ENCODE peak calls at places on chromosomes 13 and 19, in four cellular contexts. M is C1 segment of cervical spinal cord; B is NCI-H226; U is stimulated activated CD4-positive, alpha-beta T cell treated with anti-CD3 and anti-CD28 coated beads, Interleukin-15, amount 100 ng/mL, for 1 hour. A is an unnamed sample.

GRCh38 chr13:113138792-113139551 is 16.4 kb downstream of the F10 start:
- DNase-seq in U (no peak), M (no peak), B (no peak), A (peak; percentile 27)

GRCh38 chr19:41411682-41412265 is 14.2 kb downstream of the BCKDHA start:
- DNase-seq in B (no peak), M (peak; percentile 13), U (no peak), A (no peak)

GRCh38 chr19:55672418-55672817 is 2.6 kb upstream of the EPN1 start:
- DNase-seq in U (no peak), M (no peak), B (peak; percentile 32), A (no peak)

GRCh38 chr13:24911135-24911524 is 147.2 kb downstream of the RNF17 start:
- DNase-seq in U (no peak), B (no peak), M (no peak), A (no peak)

GRCh38 chr19:1271528-1272422 is 2.6 kb downstream of the CIRBP start:
- DNase-seq in M (no peak), U (no peak), B (no peak), A (no peak)

GRCh38 chr13:76019421-76020044 is 383.4 kb downstream of the LMO7 start:
- DNase-seq in B (no peak), M (peak; percentile 55), U (no peak), A (no peak)

GRCh38 chr13:62387642-62388041 is 972.0 kb upstream of the PCDH20 start:
- DNase-seq in M (no peak), B (no peak), U (no peak), A (no peak)

GRCh38 chr13:51848674-51849073 is 3.7 kb upstream of the TMEM272 start:
- DNase-seq in B (no peak), U (no peak), M (no peak), A (no peak)

GRCh38 chr13:48545608-48546007 is 12.7 kb upstream of the RCBTB2 start:
- DNase-seq in U (no peak), M (no peak), B (no peak), A (no peak)

GRCh38 chr13:53144826-53145225 is 116.2 kb downstream of the OLFM4 start:
- DNase-seq in M (no peak), B (no peak), U (no peak), A (no peak)

GRCh38 chr13:34452831-34453230 is 489.2 kb upstream of the NBEA start:
- DNase-seq in U (no peak), M (no peak), B (no peak), A (no peak)

GRCh38 chr19:43595605-43595998 is 332 bp downstream of the IRGQ start:
- DNase-seq in M (no peak), U (peak; percentile 14), B (no peak), A (no peak)

GRCh38 chr19:8457802-8458201 is 13.0 kb downstream of the HNRNPM start:
- DNase-seq in B (no peak), U (no peak), M (no peak), A (no peak)

GRCh38 chr19:34428549-34429285 is 536 bp downstream of the UBA2 start:
- DNase-seq in U (no peak), B (peak; percentile 23), M (no peak), A (no peak)

GRCh38 chr13:30645629-30646028 is 27.9 kb downstream of the USPL1 start:
- DNase-seq in B (no peak), U (no peak), M (no peak), A (no peak)

GRCh38 chr19:2207991-2208860 is 27.9 kb downstream of the PLEKHJ1 start:
- DNase-seq in U (no peak), M (no peak), B (no peak), A (no peak)

GRCh38 chr19:32570081-32570785 is 10.8 kb upstream of the PDCD5 start:
- DNase-seq in B (peak; percentile 11), M (peak; percentile 11), U (no peak), A (peak; percentile 61)

GRCh38 chr13:23598371-23598770 is 28.2 kb downstream of the TNFRSF19 start:
- DNase-seq in U (no peak), M (no peak), B (no peak), A (no peak)

GRCh38 chr19:8910775-8911414 is 78.7 kb downstream of the MBD3L1 start:
- DNase-seq in U (no peak), B (no peak), M (no peak), A (no peak)

GRCh38 chr19:10289167-10289835 is 451 bp upstream of the ICAM5 start:
- DNase-seq in M (no peak), B (peak; percentile 75), U (peak; percentile 56), A (no peak)

GRCh38 chr19:17304386-17305047 is 1.2 kb upstream of the MRPL34 start:
- DNase-seq in B (no peak), U (no peak), M (no peak), A (peak; percentile 61)

GRCh38 chr19:743168-743687 is 7.7 kb upstream of the MISP start:
- DNase-seq in M (no peak), B (no peak), U (no peak), A (no peak)

GRCh38 chr19:12800873-12801465 is 631 bp downstream of the PRDX2 start:
- DNase-seq in B (no peak), M (no peak), U (no peak), A (no peak)

GRCh38 chr19:28943651-28944050 is 269.3 kb downstream of the UQCRFS1 start:
- DNase-seq in M (no peak), U (no peak), B (no peak), A (no peak)

GRCh38 chr13:49219647-49220034 is 497 bp upstream of the MLNR start:
- DNase-seq in B (no peak), M (no peak), U (no peak), A (no peak)

GRCh38 chr13:113548171-113548641 is 36.3 kb upstream of the TFDP1 start:
- DNase-seq in U (no peak), B (no peak), M (peak; percentile 26), A (no peak)

GRCh38 chr19:17402982-17403855 is 2.2 kb downstream of the BST2 start:
- DNase-seq in B (no peak), U (peak; percentile 34), M (no peak), A (no peak)

GRCh38 chr13:43988302-43988701 is 108.6 kb downstream of the LACC1 start:
- DNase-seq in M (no peak), B (peak; percentile 21), U (no peak), A (no peak)

GRCh38 chr19:4861147-4861546 is 6.3 kb downstream of the PLIN3 start:
- DNase-seq in B (no peak), U (no peak), M (no peak), A (peak; percentile 73)

GRCh38 chr19:5804516-5805464 is at the start of gene NRTN:
- DNase-seq in M (no peak), B (no peak), U (peak; percentile 43), A (no peak)

GRCh38 chr13:88429862-88430261 is 758.7 kb downstream of the SLITRK5 start:
- DNase-seq in M (no peak), B (peak; percentile 16), U (no peak), A (no peak)